ENCODE peak calls at places on chromosomes 7 and 10, in four cellular contexts. One of them, this sample, is unnamed.

GRCh38 chr7:114370177-114370576 is 44.4 kb upstream of the FOXP2 start:
- DNase-seq in Panc1: no peak
- DNase-seq in lower leg skin: no peak
- DNase-seq in adipocyte: no peak
- DNase-seq in this sample: no peak

GRCh38 chr7:125061776-125062397 is 132.3 kb upstream of the POT1 start:
- DNase-seq in Panc1: peak; percentile 73
- DNase-seq in lower leg skin: no peak
- DNase-seq in adipocyte: peak; percentile 65
- DNase-seq in this sample: no peak

GRCh38 chr10:34139559-34139958 is 675.5 kb downstream of the PARD3 start:
- DNase-seq in Panc1: no peak
- DNase-seq in lower leg skin: no peak
- DNase-seq in adipocyte: peak; percentile 59
- DNase-seq in this sample: no peak

GRCh38 chr7:38880454-38880853 is 28.5 kb downstream of the VPS41 start:
- DNase-seq in Panc1: no peak
- DNase-seq in adipocyte: no peak
- DNase-seq in lower leg skin: no peak
- DNase-seq in this sample: no peak

GRCh38 chr10:49138361-49138891 is 4.6 kb upstream of the FAM170B start:
- DNase-seq in Panc1: no peak
- DNase-seq in lower leg skin: no peak
- DNase-seq in adipocyte: peak; percentile 47
- DNase-seq in this sample: no peak

GRCh38 chr10:89267056-89267455 is 15.5 kb upstream of the LIPA start:
- DNase-seq in adipocyte: no peak
- DNase-seq in lower leg skin: no peak
- DNase-seq in Panc1: no peak
- DNase-seq in this sample: no peak

GRCh38 chr10:61901829-61902447 is 439 bp downstream of the ARID5B start:
- DNase-seq in Panc1: no peak
- DNase-seq in adipocyte: peak; percentile 64
- DNase-seq in lower leg skin: no peak
- DNase-seq in this sample: no peak

GRCh38 chr7:137453356-137453755 is 109.8 kb upstream of the PTN start:
- DNase-seq in Panc1: no peak
- DNase-seq in lower leg skin: no peak
- DNase-seq in adipocyte: no peak
- DNase-seq in this sample: no peak

GRCh38 chr10:79054203-79055099 is 14.3 kb upstream of the ZMIZ1 start:
- DNase-seq in adipocyte: no peak
- DNase-seq in lower leg skin: peak; percentile 85
- DNase-seq in Panc1: no peak
- DNase-seq in this sample: no peak

GRCh38 chr7:46494026-46494425 is 573.0 kb upstream of the IGFBP3 start:
- DNase-seq in lower leg skin: no peak
- DNase-seq in Panc1: no peak
- DNase-seq in adipocyte: peak; percentile 72
- DNase-seq in this sample: no peak

GRCh38 chr7:81053623-81054022 is 134.8 kb upstream of the SEMA3C start:
- DNase-seq in adipocyte: peak; percentile 28
- DNase-seq in lower leg skin: no peak
- DNase-seq in Panc1: no peak
- DNase-seq in this sample: no peak

This sample was measured in gastrocnemius medialis.